ENCODE peak calls at places on chromosomes 6 and 20, in six cellular contexts. Y, K, A, V, G and O are unnamed samples.

GRCh38 chr6:11368264-11368663 is 135.8 kb upstream of the NEDD9 start:
- DNase-seq in Y (no peak), G (no peak), A (no peak), V (no peak), K (no peak), O (peak; percentile 69)

GRCh38 chr20:45218133-45218532 is 3.0 kb upstream of the SEMG2 start:
- DNase-seq in K (no peak), A (no peak), Y (no peak), V (no peak), G (no peak), O (no peak)

GRCh38 chr6:819122-819521 is 126.2 kb upstream of the EXOC2 start:
- DNase-seq in A (no peak), K (no peak), Y (no peak), V (no peak), G (no peak), O (no peak)

GRCh38 chr6:157240960-157241311 is 82.4 kb downstream of the TMEM242 start:
- DNase-seq in A (no peak), V (no peak), G (no peak), K (no peak), Y (no peak), O (no peak)

GRCh38 chr6:149723771-149724417 is 6.0 kb upstream of the LATS1 start:
- DNase-seq in K (peak; percentile 22), V (no peak), A (peak; percentile 88), G (no peak), Y (no peak), O (peak; percentile 83)

GRCh38 chr20:5504061-5504739 is 187.4 kb upstream of the PROKR2 start:
- DNase-seq in K (no peak), A (peak; percentile 41), Y (peak; percentile 4), V (peak; percentile 85), G (no peak), O (peak; percentile 53)

GRCh38 chr6:138198430-138199091 is 19.7 kb downstream of the PBOV1 start:
- DNase-seq in Y (no peak), G (no peak), V (no peak), A (no peak), K (no peak), O (no peak)

GRCh38 chr6:35687658-35688604 is 784 bp downstream of the FKBP5 start:
- DNase-seq in G (peak; percentile 22), Y (peak; percentile 37), K (peak; percentile 71), V (peak; percentile 77), A (peak; percentile 57), O (peak; percentile 71)

GRCh38 chr20:57390604-57391438 is at the start of gene RBM38:
- DNase-seq in A (peak; percentile 83), K (no peak), V (peak; percentile 83), G (peak; percentile 49), Y (no peak), O (peak; percentile 75)